ENCODE peak calls at places on chromosomes 2 and 18, in eight cellular contexts. L, G, J, B, W, D, X and R are unnamed samples.

GRCh38 chr2:48287971-48288370 is 242.0 kb upstream of the STON1 start:
- DNase-seq in W (no peak), G (no peak), L (no peak), X (no peak), D (no peak), B (no peak), J (no peak), R (no peak)

GRCh38 chr18:52392160-52392559 is 52.2 kb downstream of the DCC start:
- DNase-seq in G (no peak), L (no peak), J (peak), D (peak), X (no peak), B (no peak), W (no peak), R (no peak)

GRCh38 chr2:131042161-131042775 is 51.0 kb downstream of the FAM168B start:
- DNase-seq in D (no peak), W (no peak), X (no peak), B (no peak), L (no peak), G (no peak), J (no peak), R (no peak)

GRCh38 chr2:241553512-241553830 is 5.1 kb upstream of the BOK start:
- DNase-seq in B (no peak), J (no peak), L (no peak), D (no peak), X (no peak), W (no peak), G (no peak), R (no peak)

GRCh38 chr2:237358721-237359595 is 55.0 kb downstream of the COL6A3 start:
- DNase-seq in L (no peak), G (no peak), X (no peak), D (no peak), J (no peak), B (no peak), W (no peak), R (no peak)

GRCh38 chr2:202221873-202222272 is 16.5 kb downstream of the SUMO1 start:
- DNase-seq in D (peak), G (no peak), X (peak), L (no peak), B (no peak), W (no peak), J (no peak), R (peak)

GRCh38 chr2:188902906-188903305 is 71.3 kb upstream of the COL3A1 start:
- DNase-seq in J (no peak), D (peak), W (no peak), X (peak), G (no peak), B (no peak), L (no peak), R (peak)

GRCh38 chr2:137185378-137186078 is 420.2 kb downstream of the THSD7B start:
- DNase-seq in L (no peak), G (no peak), J (no peak), B (no peak), W (no peak), D (peak), X (peak), R (peak)

GRCh38 chr18:79797518-79798345 is at the start of gene KCNG2:
- DNase-seq in J (no peak), B (no peak), L (no peak), W (peak), X (peak), D (no peak), G (no peak), R (no peak)

GRCh38 chr2:70922591-70923234 is 13.0 kb upstream of the ATP6V1B1 start:
- DNase-seq in W (no peak), X (no peak), L (no peak), B (no peak), J (no peak), D (no peak), G (no peak), R (no peak)

GRCh38 chr2:88283886-88284511 is 113.9 kb downstream of the THNSL2 start:
- DNase-seq in X (no peak), L (no peak), G (no peak), W (no peak), D (no peak), B (no peak), J (no peak), R (no peak)

GRCh38 chr18:59700535-59700967 is 3.3 kb upstream of the CCBE1 start:
- DNase-seq in B (no peak), G (no peak), J (no peak), X (no peak), W (no peak), D (no peak), L (no peak), R (no peak)

GRCh38 chr2:67782443-67782842 is 280.4 kb downstream of the C1D start:
- DNase-seq in D (peak), X (peak), L (no peak), J (no peak), W (no peak), B (no peak), G (no peak), R (peak)

GRCh38 chr2:118911166-118911565 is 30.8 kb upstream of the MARCO start:
- DNase-seq in X (no peak), D (no peak), W (no peak), G (no peak), B (no peak), L (no peak), J (no peak), R (no peak)

GRCh38 chr18:73087291-73087977 is 219.6 kb upstream of the NETO1 start:
- DNase-seq in X (no peak), D (no peak), L (no peak), B (no peak), G (no peak), J (no peak), W (no peak), R (no peak)

DNA sequence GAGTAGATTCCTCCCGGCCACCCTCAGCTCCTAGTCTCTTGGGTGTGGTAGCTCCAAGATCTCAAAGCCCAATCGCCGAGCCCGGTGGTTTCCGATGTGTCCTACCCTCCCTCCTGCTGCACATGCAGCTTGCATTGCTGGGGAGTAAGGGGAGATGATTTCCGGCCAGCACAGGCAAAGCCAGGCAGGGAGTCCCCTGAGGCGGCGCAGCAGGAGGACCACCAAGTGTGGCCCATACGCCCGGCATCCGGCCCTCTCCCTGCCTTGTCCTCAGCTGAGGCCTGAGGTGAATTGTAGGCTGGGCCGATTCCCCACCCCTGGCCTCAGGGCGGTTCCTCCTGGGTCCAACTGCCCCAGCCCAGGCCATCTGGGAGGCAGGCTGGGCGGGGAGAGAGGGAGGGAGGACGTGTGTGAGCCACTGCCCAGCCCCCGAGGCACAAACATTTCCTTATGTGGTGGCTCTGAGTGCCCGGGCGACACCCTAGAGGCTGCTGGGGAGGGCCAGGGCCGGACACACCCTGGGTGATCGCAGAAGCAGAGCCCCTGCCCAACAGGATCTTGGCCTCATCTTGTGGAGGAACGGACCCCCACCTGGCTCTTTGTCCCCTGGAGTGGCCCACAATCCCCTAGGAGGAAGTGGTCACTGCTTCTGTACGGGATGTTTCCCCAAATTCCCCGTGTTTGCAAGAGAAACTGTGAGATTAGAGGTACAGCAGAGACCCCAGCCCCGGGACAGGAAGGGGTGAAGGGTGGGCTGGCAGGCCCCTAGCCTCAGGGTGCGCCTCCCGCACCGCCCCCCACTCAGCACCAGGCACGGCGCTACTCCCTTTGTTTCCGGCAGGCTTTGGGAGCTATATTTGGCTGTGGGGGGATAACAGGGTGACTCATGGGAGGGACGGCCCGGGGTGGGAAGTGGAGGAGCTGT is 41.9 kb upstream of the PTMA start:
- DNase-seq in D (peak), W (peak), J (peak), G (peak), B (peak), X (peak), L (no peak), R (peak)
- TF ChIP-seq CTCF in D (no peak), W (no peak), J (no peak), G (peak), B (no peak), X (no peak), L (no peak), R (no peak)

GRCh38 chr2:143205106-143205764 is 76.0 kb downstream of the ARHGAP15 start:
- DNase-seq in B (no peak), J (no peak), X (peak), G (no peak), D (peak), W (no peak), L (peak), R (peak)
- TF ChIP-seq CTCF in B (peak), J (peak), X (no peak), G (peak), D (peak), W (peak), L (no peak), R (peak)

GRCh38 chr18:47883771-47884413 is 46.6 kb downstream of the SMAD2 start:
- DNase-seq in B (no peak), X (peak), L (peak), J (no peak), W (no peak), G (no peak), D (peak), R (peak)
- TF ChIP-seq CTCF in B (no peak), X (no peak), L (no peak), J (no peak), W (no peak), G (no peak), D (no peak), R (no peak)

GRCh38 chr2:63059434-63060078 is 8.9 kb downstream of the OTX1 start:
- DNase-seq in G (no peak), B (no peak), L (no peak), J (no peak), X (no peak), D (no peak), W (no peak), R (no peak)

GRCh38 chr2:63060079-63060482 is 9.5 kb downstream of the OTX1 start:
- DNase-seq in W (no peak), G (no peak), L (no peak), X (no peak), J (no peak), B (no peak), D (no peak), R (peak)

GRCh38 chr2:63058149-63058741 is 7.6 kb downstream of the OTX1 start:
- DNase-seq in G (no peak), B (no peak), J (no peak), X (no peak), W (no peak), L (no peak), D (no peak), R (peak)

GRCh38 chr2:63057249-63058148 is 6.9 kb downstream of the OTX1 start:
- DNase-seq in B (no peak), X (no peak), W (no peak), G (no peak), L (no peak), J (no peak), D (no peak), R (no peak)

GRCh38 chr2:63058742-63059433 is 8.3 kb downstream of the OTX1 start:
- DNase-seq in J (no peak), B (peak), L (no peak), D (no peak), X (no peak), G (no peak), W (no peak), R (no peak)
- TF ChIP-seq CTCF in J (no peak), B (no peak), L (no peak), D (no peak), X (no peak), G (no peak), W (no peak), R (no peak)